ENCODE peak calls at places on chromosomes 16 and 17, in four cellular contexts. A is activated gamma-delta T cell treated with Interleukin-2 at 50 U/mL for 16 hours, W is HuH-7, O is heart left ventricle. L is an unnamed sample.
A peak's percentile ranks its signal among the peaks of the same experiment; 100 is the strongest.

GRCh38 chr17:39926588-39927100 is 757 bp downstream of the ORMDL3 start:
- DNase-seq in A (peak; percentile 64), W (peak; percentile 42), O (peak; percentile 33), L (no peak)

GRCh38 chr16:57639172-57639571 is 10.7 kb downstream of the ADGRG1 start:
- DNase-seq in A (no peak), W (no peak), O (peak; percentile 45), L (no peak)

GRCh38 chr17:73156887-73157870 is 7.6 kb upstream of the SSTR2 start:
- DNase-seq in A (no peak), W (no peak), O (no peak), L (no peak)

GRCh38 chr17:5464717-5465507 is 3.9 kb downstream of the DHX33 start:
- DNase-seq in A (no peak), W (no peak), O (no peak), L (no peak)

GRCh38 chr17:40343126-40344119 is 21.1 kb downstream of the GJD3 start:
- DNase-seq in A (no peak), W (no peak), O (peak; percentile 80), L (no peak)

GRCh38 chr17:80362428-80363119 is 52.4 kb upstream of the ENDOV start:
- DNase-seq in A (no peak), W (no peak), O (peak; percentile 66), L (no peak)

GRCh38 chr16:77300232-77300631 is 101.0 kb downstream of the SYCE1L start:
- DNase-seq in A (no peak), W (no peak), O (no peak), L (no peak)

GRCh38 chr16:79369796-79370195 is 230.7 kb downstream of the MAF start:
- DNase-seq in A (no peak), W (no peak), O (no peak), L (no peak)

GRCh38 chr17:51260960-51261958 is 913 bp downstream of the UTP18 start:
- DNase-seq in A (peak; percentile 72), W (peak; percentile 57), O (peak; percentile 68), L (no peak)

GRCh38 chr17:3935140-3935542 is 18.9 kb upstream of the P2RX1 start:
- DNase-seq in A (peak; percentile 21), W (peak; percentile 89), O (peak; percentile 73), L (peak; percentile 77)

GRCh38 chr17:48047113-48047740 is 932 bp upstream of the NFE2L1 start:
- DNase-seq in A (no peak), W (no peak), O (no peak), L (no peak)

GRCh38 chr17:48545022-48545376 is at the start of gene HOXB2:
- DNase-seq in A (no peak), W (no peak), O (no peak), L (no peak)

GRCh38 chr17:44774271-44775135 is 15.7 kb downstream of the ADAM11 start:
- DNase-seq in A (peak; percentile 88), W (peak; percentile 99), O (peak; percentile 85), L (peak; percentile 99)

GRCh38 chr17:34820922-34821321 is 140.3 kb downstream of the CCT6B start:
- DNase-seq in A (no peak), W (no peak), O (no peak), L (no peak)

GRCh38 chr17:29212681-29213121 is 32.5 kb upstream of the MYO18A start:
- DNase-seq in A (no peak), W (no peak), O (no peak), L (no peak)

GRCh38 chr17:72158895-72159885 is 38.4 kb downstream of the SOX9 start:
- DNase-seq in A (no peak), W (no peak), O (no peak), L (peak; percentile 31)